ENCODE peak calls at places on chromosomes 6 and 20, in ten cellular contexts. G, T, E, A, F, N, Q, S, Y and O are unnamed samples.

GRCh38 chr20:53800883-53801604 is 207.4 kb upstream of the ZNF217 start:
- DNase-seq in G (no peak), T (peak), E (peak), A (no peak), F (peak), N (no peak), Q (no peak), S (no peak), Y (peak), O (no peak)

GRCh38 chr20:1029980-1030379 is 27.9 kb upstream of the RSPO4 start:
- DNase-seq in G (no peak), T (no peak), E (no peak), A (no peak), F (no peak), N (no peak), Q (no peak), S (no peak), Y (no peak), O (no peak)

GRCh38 chr6:167583412-167583811 is 243.3 kb upstream of the AFDN start:
- DNase-seq in G (no peak), T (no peak), E (no peak), A (no peak), F (no peak), N (no peak), Q (no peak), S (no peak), Y (no peak), O (no peak)

GRCh38 chr6:1271071-1271763 is 40.7 kb upstream of the FOXQ1 start:
- DNase-seq in G (no peak), T (no peak), E (no peak), A (no peak), F (peak), N (no peak), Q (no peak), S (no peak), Y (no peak), O (no peak)

GRCh38 chr6:27890351-27891299 is 21.6 kb downstream of the OR2B2 start:
- DNase-seq in G (peak), T (peak), E (peak), A (peak), F (peak), N (peak), Q (peak), S (peak), Y (peak), O (peak)

GRCh38 chr6:28134716-28135115 is 7.0 kb upstream of the ZKSCAN8 start:
- DNase-seq in G (no peak), T (no peak), E (no peak), A (no peak), F (no peak), N (no peak), Q (no peak), S (no peak), Y (no peak), O (no peak)

GRCh38 chr6:106253731-106254130 is 71.8 kb downstream of the ATG5 start:
- DNase-seq in G (no peak), T (no peak), E (no peak), A (peak), F (no peak), N (no peak), Q (no peak), S (no peak), Y (no peak), O (no peak)

GRCh38 chr20:16574656-16575355 is 1.6 kb upstream of the KIF16B start:
- DNase-seq in G (peak), T (peak), E (peak), A (peak), F (peak), N (peak), Q (peak), S (peak), Y (peak), O (peak)

GRCh38 chr6:30730611-30731435 is 10.7 kb downstream of the TUBB start:
- DNase-seq in G (peak), T (peak), E (peak), A (peak), F (peak), N (peak), Q (no peak), S (peak), Y (peak), O (peak)

GRCh38 chr6:24768361-24768760 is 6.4 kb upstream of the GMNN start:
- DNase-seq in G (no peak), T (no peak), E (no peak), A (peak), F (no peak), N (no peak), Q (no peak), S (no peak), Y (no peak), O (no peak)

GRCh38 chr6:32298632-32299336 is 72.9 kb downstream of the TSBP1 start:
- DNase-seq in G (no peak), T (no peak), E (no peak), A (peak), F (no peak), N (no peak), Q (peak), S (no peak), Y (no peak), O (no peak)

GRCh38 chr6:101344885-101345284 is 48.6 kb upstream of the GRIK2 start:
- DNase-seq in G (no peak), T (no peak), E (no peak), A (no peak), F (no peak), N (no peak), Q (no peak), S (no peak), Y (no peak), O (no peak)

GRCh38 chr6:55543633-55544309 is 35.2 kb downstream of the HMGCLL1 start:
- DNase-seq in G (no peak), T (no peak), E (no peak), A (no peak), F (no peak), N (no peak), Q (no peak), S (no peak), Y (no peak), O (no peak)
- TF ChIP-seq CTCF in G (no peak), T (no peak), E (no peak), A (no peak), F (no peak), N (no peak), Q (no peak), S (peak), Y (no peak), O (no peak)

GRCh38 chr20:46356195-46357029 is 48.1 kb upstream of the CDH22 start:
- DNase-seq in G (no peak), T (no peak), E (no peak), A (no peak), F (no peak), N (no peak), Q (no peak), S (no peak), Y (no peak), O (no peak)
- TF ChIP-seq POLR2A in G (no peak), T (no peak), E (no peak), A (no peak), F (no peak), N (no peak), Q (no peak), S (no peak), Y (no peak), O (no peak)

DNA sequence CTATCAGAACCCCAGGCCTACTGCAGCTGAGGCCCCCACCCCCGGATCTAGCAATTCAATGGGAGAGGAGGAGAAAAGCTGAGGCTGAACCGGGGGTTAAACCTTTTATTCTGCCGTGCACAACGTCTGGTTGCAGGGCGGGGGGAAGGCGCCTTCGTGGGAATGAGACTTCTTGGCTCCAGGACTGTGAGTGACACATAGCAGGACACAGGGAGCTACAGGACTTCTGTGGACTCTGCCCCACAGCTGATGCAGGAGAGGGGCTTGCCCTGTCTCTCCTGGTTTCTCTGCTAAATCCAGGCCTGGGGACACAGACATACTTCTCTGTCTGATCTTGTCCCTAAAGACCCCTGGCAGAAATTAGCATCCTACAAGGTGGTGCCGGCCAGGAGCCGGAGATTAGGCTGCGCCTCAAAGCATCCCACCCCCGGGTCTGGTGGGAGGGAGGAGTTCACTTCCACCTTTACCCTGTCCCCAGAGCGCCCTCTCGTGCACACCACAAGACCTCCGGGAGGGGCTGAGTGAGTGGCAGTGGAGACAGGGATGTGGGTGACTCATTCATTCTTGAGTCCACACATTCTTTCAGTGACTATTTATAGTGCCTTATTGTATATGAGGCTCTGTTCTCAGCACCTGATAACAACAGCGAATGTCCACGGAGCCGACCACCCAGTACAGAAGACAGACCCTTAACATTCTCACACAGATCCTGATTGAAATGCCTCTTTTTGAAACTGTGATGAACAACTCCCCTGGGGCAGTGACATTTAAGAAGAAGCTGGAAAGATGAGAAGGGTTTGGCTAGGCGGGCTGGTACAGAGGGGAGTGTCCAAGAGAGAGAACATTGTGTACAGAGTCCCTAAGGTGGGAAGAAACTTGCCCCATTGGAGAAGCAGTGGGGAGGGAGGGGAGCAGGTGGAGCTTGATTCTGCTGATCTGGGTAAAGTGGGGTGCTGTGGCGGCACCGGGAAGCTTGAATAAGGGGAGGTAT is 38.9 kb downstream of the GMPR start:
- DNase-seq in G (peak), T (peak), E (peak), A (peak), F (no peak), N (no peak), Q (peak), S (peak), Y (peak), O (peak)
- TF ChIP-seq CTCF in G (no peak), T (peak), E (peak), A (peak), F (no peak), N (no peak), Q (peak), S (peak), Y (no peak), O (no peak)

DNA sequence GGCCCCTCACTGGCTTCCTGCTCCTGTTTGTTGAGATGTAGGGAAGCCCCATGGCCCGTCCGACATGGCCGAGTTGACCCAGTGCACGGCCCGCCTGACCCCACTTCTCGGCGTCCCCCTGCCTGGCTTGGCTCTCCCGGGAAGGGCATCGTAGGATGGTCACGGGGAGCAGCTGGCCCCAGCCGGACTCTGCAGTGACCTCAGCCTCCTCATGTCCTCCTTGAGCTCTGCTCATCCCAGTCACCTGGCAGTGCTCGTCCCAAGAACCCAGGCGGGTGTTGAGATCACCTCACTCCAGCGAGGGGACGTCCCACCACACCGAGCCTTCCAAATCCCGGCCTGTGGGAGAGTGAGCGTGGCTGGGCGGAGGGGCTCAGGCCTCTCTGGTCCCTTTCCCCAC is 15.7 kb downstream of the SLCO4A1 start:
- DNase-seq in G (no peak), T (no peak), E (no peak), A (no peak), F (no peak), N (no peak), Q (no peak), S (no peak), Y (no peak), O (no peak)
- TF ChIP-seq POLR2A in G (no peak), T (no peak), E (no peak), A (no peak), F (no peak), N (no peak), Q (no peak), S (no peak), Y (no peak), O (no peak)

DNA sequence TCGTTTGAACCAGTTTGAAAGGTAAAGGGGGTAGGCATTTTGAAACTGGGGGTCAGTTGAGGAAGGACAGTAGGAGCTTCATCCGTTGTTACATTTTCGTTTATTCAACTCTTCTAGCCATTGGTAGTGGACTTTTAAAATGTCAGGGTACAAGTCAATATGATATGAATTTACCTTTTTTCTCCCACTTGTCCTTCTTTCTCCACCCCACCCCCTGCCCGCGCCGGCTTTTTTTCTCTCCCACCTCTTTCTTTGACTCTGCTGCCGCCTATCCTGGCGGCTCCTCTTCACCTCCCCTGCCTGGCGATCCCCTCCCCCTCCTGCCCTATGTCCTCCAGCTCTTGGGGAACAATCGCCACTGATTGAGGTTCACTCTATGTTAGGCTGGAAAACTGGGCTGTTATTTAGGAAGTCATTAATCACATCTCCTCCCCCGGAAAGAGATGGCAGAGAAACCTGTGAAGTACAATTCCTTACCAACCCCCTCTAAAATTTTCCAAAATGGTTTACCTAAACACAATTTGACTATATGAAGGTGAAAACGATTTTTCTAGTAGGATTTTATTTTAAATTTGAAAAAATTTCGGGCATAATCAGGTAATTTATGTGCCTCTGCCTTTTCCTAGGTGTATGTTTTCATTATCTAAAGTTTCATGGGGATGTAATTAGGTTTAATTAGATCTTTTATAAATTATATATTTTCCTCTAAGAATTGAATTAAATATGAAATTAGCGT is 812 bp upstream of the LIN28B start:
- DNase-seq in G (no peak), T (no peak), E (no peak), A (no peak), F (no peak), N (no peak), Q (peak), S (no peak), Y (no peak), O (no peak)
- TF ChIP-seq CTCF in G (no peak), T (no peak), E (no peak), A (no peak), F (no peak), N (no peak), Q (peak), S (no peak), Y (no peak), O (no peak)

DNA sequence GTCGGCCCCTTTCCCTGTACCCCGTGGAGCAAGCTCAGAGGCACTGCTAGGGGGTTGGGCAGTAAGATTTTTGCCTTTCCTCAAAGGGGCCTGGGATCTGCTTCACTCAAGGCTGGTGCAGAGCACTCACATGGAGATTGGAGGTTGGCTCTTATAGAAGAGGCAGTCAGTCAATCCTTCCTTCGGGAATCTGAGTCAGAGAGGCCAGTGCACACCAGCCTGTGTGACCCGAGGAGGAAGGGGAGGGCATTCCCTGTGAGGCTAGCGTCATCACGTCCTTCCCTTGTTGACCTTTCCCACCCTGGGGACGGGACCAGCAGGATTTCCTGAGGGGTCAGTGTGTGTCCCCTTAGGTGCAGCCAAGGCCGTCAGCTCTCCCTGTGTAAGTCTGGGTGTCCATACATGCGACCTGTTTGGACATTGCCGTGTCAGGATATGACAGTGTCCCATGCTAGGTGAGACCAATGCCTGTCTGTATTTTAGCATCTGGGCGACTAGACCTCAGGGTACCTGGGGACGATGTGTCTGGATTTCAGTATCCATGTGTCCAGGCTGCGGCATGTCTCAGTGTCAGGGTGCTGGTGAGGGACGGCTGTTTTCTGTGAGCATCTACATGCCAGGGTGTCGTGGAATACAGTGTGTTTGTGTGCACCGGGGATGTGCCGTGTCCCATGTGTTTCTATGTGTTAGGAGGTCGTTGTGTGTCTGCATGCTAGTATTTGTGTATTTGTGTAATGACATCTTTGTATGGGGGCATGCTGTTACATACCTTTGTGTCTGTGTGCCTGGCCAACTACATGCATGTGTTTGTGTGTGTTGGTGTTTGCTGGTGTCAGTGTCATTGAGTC is 2.8 kb upstream of the ZNF512B start:
- DNase-seq in G (peak), T (no peak), E (peak), A (no peak), F (no peak), N (peak), Q (no peak), S (no peak), Y (peak), O (no peak)
- TF ChIP-seq POLR2A in G (no peak), T (no peak), E (no peak), A (no peak), F (no peak), N (no peak), Q (no peak), S (no peak), Y (no peak), O (no peak)

DNA sequence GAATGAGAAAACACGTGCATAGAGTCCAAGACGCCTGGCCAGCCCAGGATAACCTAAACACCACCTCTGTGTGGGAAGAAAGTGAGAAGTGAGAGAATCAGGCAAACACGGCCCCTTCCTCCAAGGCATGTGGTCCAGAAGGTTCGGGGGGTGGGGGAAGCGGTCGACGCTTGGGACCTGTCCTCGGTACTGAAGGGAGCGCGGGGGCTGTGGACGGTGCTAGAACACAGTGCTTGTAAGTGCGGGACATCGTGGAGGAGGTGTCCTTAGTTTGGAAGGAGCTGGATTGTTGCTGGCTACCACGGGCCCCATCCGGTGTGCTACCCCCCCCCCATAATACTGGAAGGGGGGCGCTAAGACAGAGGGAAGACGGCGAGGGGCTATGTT is 1.7 kb upstream of the VSTM2L start:
- DNase-seq in G (no peak), T (no peak), E (no peak), A (no peak), F (no peak), N (no peak), Q (no peak), S (no peak), Y (no peak), O (no peak)
- TF ChIP-seq CTCF in G (no peak), T (no peak), E (no peak), A (no peak), F (no peak), N (no peak), Q (no peak), S (no peak), Y (no peak), O (no peak)

GRCh38 chr6:6973721-6974120 is 134.0 kb upstream of the RREB1 start:
- DNase-seq in G (no peak), T (no peak), E (no peak), A (no peak), F (no peak), N (no peak), Q (no peak), S (no peak), Y (no peak), O (no peak)
- TF ChIP-seq POLR2A in G (no peak), T (no peak), E (no peak), A (no peak), F (no peak), N (no peak), Q (no peak), S (no peak), Y (no peak), O (no peak)

GRCh38 chr6:77447254-77447653 is 16.0 kb downstream of the HTR1B start:
- DNase-seq in G (no peak), T (no peak), E (no peak), A (peak), F (no peak), N (no peak), Q (no peak), S (no peak), Y (no peak), O (no peak)

GRCh38 chr6:77451466-77451865 is 11.8 kb downstream of the HTR1B start:
- DNase-seq in G (no peak), T (no peak), E (no peak), A (no peak), F (no peak), N (no peak), Q (no peak), S (no peak), Y (no peak), O (no peak)

GRCh38 chr6:77448546-77448945 is 14.7 kb downstream of the HTR1B start:
- DNase-seq in G (no peak), T (no peak), E (no peak), A (peak), F (no peak), N (no peak), Q (no peak), S (no peak), Y (no peak), O (no peak)

GRCh38 chr6:77454386-77454785 is 8.9 kb downstream of the HTR1B start:
- DNase-seq in G (no peak), T (no peak), E (no peak), A (peak), F (no peak), N (no peak), Q (no peak), S (no peak), Y (no peak), O (no peak)

DNA sequence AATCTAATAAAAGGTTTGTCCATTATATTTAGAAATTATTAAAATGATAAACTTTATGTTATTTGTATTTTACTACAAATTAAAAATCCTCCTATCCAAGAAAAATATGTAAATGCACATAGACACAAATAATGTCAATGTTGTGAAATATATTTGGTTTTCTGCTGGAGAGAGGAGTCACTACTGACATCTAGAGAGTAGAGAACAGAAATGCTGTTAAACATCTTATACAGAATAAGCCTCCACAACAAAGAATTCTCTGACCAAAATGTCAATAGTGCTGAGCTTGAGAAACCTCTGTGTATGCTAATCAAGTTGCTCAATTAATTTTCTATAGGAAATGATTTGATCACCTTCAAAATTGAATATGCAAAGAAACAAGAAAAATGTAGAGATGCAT is 12.4 kb downstream of the HTR1B start:
- DNase-seq in G (no peak), T (no peak), E (no peak), A (peak), F (no peak), N (no peak), Q (no peak), S (no peak), Y (no peak), O (no peak)
- TF ChIP-seq CTCF in G (no peak), T (no peak), E (no peak), A (peak), F (no peak), N (no peak), Q (no peak), S (no peak), Y (no peak), O (no peak)